ENCODE peak calls at places on chromosomes 5 and 9, in seven cellular contexts. L is choroid plexus epithelial cell, U is T-helper 1 cell, W is GM04504, H is OCI-M1, P is NCI-H1105, O is GM13977. B is an unnamed sample.

GRCh38 chr5:171311698-171312083 is 2.6 kb downstream of the TLX3 start:
- DNase-seq in L (no peak), U (no peak), W (no peak), H (no peak), P (no peak), O (peak), B (no peak)

GRCh38 chr5:167208911-167209310 is 1082.5 kb upstream of the WWC1 start:
- DNase-seq in L (no peak), U (no peak), W (no peak), H (no peak), P (no peak), O (no peak), B (no peak)

GRCh38 chr5:122292357-122292756 is 19.7 kb upstream of the SNCAIP start:
- DNase-seq in L (peak), U (no peak), W (no peak), H (no peak), P (no peak), O (no peak), B (no peak)

GRCh38 chr9:122132539-122132938 is 27.0 kb downstream of the NDUFA8 start:
- DNase-seq in L (no peak), U (no peak), W (no peak), H (no peak), P (no peak), O (no peak), B (no peak)

GRCh38 chr5:66621146-66621545 is 25.0 kb downstream of the MAST4 start:
- DNase-seq in L (peak), U (no peak), W (no peak), H (no peak), P (no peak), O (no peak), B (no peak)

GRCh38 chr5:35458824-35459207 is 158.8 kb upstream of the SPEF2 start:
- DNase-seq in L (no peak), U (no peak), W (no peak), H (no peak), P (peak), O (no peak), B (no peak)

GRCh38 chr5:146877178-146877681 is 1.3 kb downstream of the PPP2R2B start:
- DNase-seq in L (no peak), U (no peak), W (no peak), H (no peak), P (no peak), O (peak), B (peak)

GRCh38 chr9:77595426-77596051 is 52.6 kb downstream of the GNA14 start:
- DNase-seq in L (peak), U (no peak), W (no peak), H (peak), P (no peak), O (no peak), B (no peak)

GRCh38 chr5:94857119-94857518 is 238.7 kb downstream of the SLF1 start:
- DNase-seq in L (no peak), U (no peak), W (no peak), H (no peak), P (no peak), O (no peak), B (no peak)

GRCh38 chr5:95864944-95865504 is 42.5 kb upstream of the GLRX start:
- DNase-seq in L (no peak), U (no peak), W (no peak), H (no peak), P (no peak), O (no peak), B (no peak)

GRCh38 chr9:113519401-113520108 is 56.0 kb downstream of the RGS3 start:
- DNase-seq in L (no peak), U (no peak), W (no peak), H (no peak), P (no peak), O (no peak), B (no peak)

GRCh38 chr9:36731068-36731467 is 158.4 kb downstream of the MELK start:
- DNase-seq in L (no peak), U (no peak), W (no peak), H (no peak), P (no peak), O (no peak), B (no peak)

B was measured in CD8-positive, alpha-beta memory T cell.